ENCODE peak calls at places on chromosome 6, in six cellular contexts. One of them, this sample, is unnamed.

GRCh38 chr6:16254535-16254934 is 16.1 kb downstream of the GMPR start:
- DNase-seq in H9: no peak
- DNase-seq in IMR-90: no peak
- DNase-seq in H1: no peak
- DNase-seq in neuronal stem cell: no peak
- DNase-seq in mesenchymal stem cell: no peak
- DNase-seq in this sample: no peak

GRCh38 chr6:32785781-32786533 is 22.6 kb upstream of the HLA-DQB2 start:
- DNase-seq in H9: peak; percentile 52
- DNase-seq in IMR-90: peak; percentile 49
- DNase-seq in H1: peak; percentile 49
- DNase-seq in neuronal stem cell: peak; percentile 48
- DNase-seq in mesenchymal stem cell: peak; percentile 68
- DNase-seq in this sample: peak; percentile 77

GRCh38 chr6:89952696-89953095 is 58.4 kb downstream of the GJA10 start:
- DNase-seq in H9: no peak
- DNase-seq in IMR-90: peak; percentile 75
- DNase-seq in H1: no peak
- DNase-seq in neuronal stem cell: no peak
- DNase-seq in mesenchymal stem cell: peak; percentile 21
- DNase-seq in this sample: peak; percentile 25

GRCh38 chr6:142087950-142088857 is 44.5 kb upstream of the GJE1 start:
- DNase-seq in H9: peak; percentile 37
- DNase-seq in IMR-90: no peak
- DNase-seq in H1: no peak
- DNase-seq in neuronal stem cell: no peak
- DNase-seq in mesenchymal stem cell: no peak
- DNase-seq in this sample: no peak

GRCh38 chr6:170199716-170200115 is 91.2 kb downstream of the DLL1 start:
- DNase-seq in H9: no peak
- DNase-seq in IMR-90: no peak
- DNase-seq in H1: peak; percentile 16
- DNase-seq in neuronal stem cell: no peak
- DNase-seq in mesenchymal stem cell: no peak
- DNase-seq in this sample: no peak

GRCh38 chr6:24721461-24722215 is 2.7 kb upstream of the C6orf62 start:
- DNase-seq in H9: no peak
- DNase-seq in IMR-90: peak; percentile 86
- DNase-seq in H1: no peak
- DNase-seq in neuronal stem cell: no peak
- DNase-seq in mesenchymal stem cell: no peak
- DNase-seq in this sample: no peak

GRCh38 chr6:31038559-31038958 is 28.3 kb downstream of the MUC22 start:
- DNase-seq in H9: no peak
- DNase-seq in IMR-90: no peak
- DNase-seq in H1: no peak
- DNase-seq in neuronal stem cell: no peak
- DNase-seq in mesenchymal stem cell: no peak
- DNase-seq in this sample: no peak

GRCh38 chr6:158431036-158431435 is 118.8 kb downstream of the TULP4 start:
- DNase-seq in H9: no peak
- DNase-seq in IMR-90: no peak
- DNase-seq in H1: no peak
- DNase-seq in neuronal stem cell: no peak
- DNase-seq in mesenchymal stem cell: no peak
- DNase-seq in this sample: no peak

GRCh38 chr6:128057541-128058335 is 156.9 kb upstream of the THEMIS start:
- DNase-seq in H9: no peak
- DNase-seq in IMR-90: peak; percentile 61
- DNase-seq in H1: no peak
- DNase-seq in neuronal stem cell: no peak
- DNase-seq in mesenchymal stem cell: peak; percentile 26
- DNase-seq in this sample: no peak

GRCh38 chr6:92617726-92618125 is 801.6 kb downstream of the EPHA7 start:
- DNase-seq in H9: no peak
- DNase-seq in IMR-90: no peak
- DNase-seq in H1: no peak
- DNase-seq in neuronal stem cell: no peak
- DNase-seq in mesenchymal stem cell: no peak
- DNase-seq in this sample: no peak

GRCh38 chr6:12963566-12963965 is 247.0 kb downstream of the PHACTR1 start:
- DNase-seq in H9: no peak
- DNase-seq in IMR-90: no peak
- DNase-seq in H1: no peak
- DNase-seq in neuronal stem cell: no peak
- DNase-seq in mesenchymal stem cell: no peak
- DNase-seq in this sample: no peak

GRCh38 chr6:136820541-136820940 is 1.9 kb upstream of the PEX7 start:
- DNase-seq in H9: no peak
- DNase-seq in IMR-90: no peak
- DNase-seq in H1: no peak
- DNase-seq in neuronal stem cell: no peak
- DNase-seq in mesenchymal stem cell: no peak
- DNase-seq in this sample: no peak

GRCh38 chr6:36290668-36291620 is 21.1 kb downstream of the PNPLA1 start:
- DNase-seq in H9: no peak
- DNase-seq in IMR-90: no peak
- DNase-seq in H1: no peak
- DNase-seq in neuronal stem cell: no peak
- DNase-seq in mesenchymal stem cell: peak; percentile 22
- DNase-seq in this sample: peak; percentile 50

GRCh38 chr6:86192123-86192522 is 549.4 kb upstream of the SYNCRIP start:
- DNase-seq in H9: peak; percentile 48
- DNase-seq in IMR-90: no peak
- DNase-seq in H1: no peak
- DNase-seq in neuronal stem cell: no peak
- DNase-seq in mesenchymal stem cell: no peak
- DNase-seq in this sample: no peak

GRCh38 chr6:135162678-135163439 is 18.2 kb upstream of the MYB start:
- DNase-seq in H9: peak; percentile 82
- DNase-seq in IMR-90: no peak
- DNase-seq in H1: peak; percentile 93
- DNase-seq in neuronal stem cell: peak; percentile 55
- DNase-seq in mesenchymal stem cell: peak; percentile 24
- DNase-seq in this sample: peak; percentile 71

GRCh38 chr6:143451531-143451930 is 926 bp downstream of the PEX3 start:
- DNase-seq in H9: no peak
- DNase-seq in IMR-90: no peak
- DNase-seq in H1: no peak
- DNase-seq in neuronal stem cell: no peak
- DNase-seq in mesenchymal stem cell: peak; percentile 11
- DNase-seq in this sample: peak; percentile 40

GRCh38 chr6:144715344-144715743 is 430.2 kb downstream of the UTRN start:
- DNase-seq in H9: no peak
- DNase-seq in IMR-90: no peak
- DNase-seq in H1: no peak
- DNase-seq in neuronal stem cell: no peak
- DNase-seq in mesenchymal stem cell: no peak
- DNase-seq in this sample: no peak

GRCh38 chr6:107246972-107247615 is 131.8 kb upstream of the BEND3 start:
- DNase-seq in H9: no peak
- DNase-seq in IMR-90: no peak
- DNase-seq in H1: no peak
- DNase-seq in neuronal stem cell: no peak
- DNase-seq in mesenchymal stem cell: peak; percentile 19
- DNase-seq in this sample: peak; percentile 29

GRCh38 chr6:108559097-108559883 is 1.4 kb upstream of the FOXO3 start:
- DNase-seq in H9: peak; percentile 69
- DNase-seq in IMR-90: peak; percentile 84
- DNase-seq in H1: peak; percentile 82
- DNase-seq in neuronal stem cell: peak; percentile 80
- DNase-seq in mesenchymal stem cell: peak; percentile 89
- DNase-seq in this sample: peak; percentile 75

GRCh38 chr6:160261991-160262718 is 3.5 kb upstream of the SLC22A2 start:
- DNase-seq in H9: peak; percentile 47
- DNase-seq in IMR-90: no peak
- DNase-seq in H1: no peak
- DNase-seq in neuronal stem cell: no peak
- DNase-seq in mesenchymal stem cell: no peak
- DNase-seq in this sample: no peak

GRCh38 chr6:132819405-132820145 is 5.2 kb downstream of the RPS12 start:
- DNase-seq in H9: no peak
- DNase-seq in IMR-90: peak; percentile 51
- DNase-seq in H1: no peak
- DNase-seq in neuronal stem cell: no peak
- DNase-seq in mesenchymal stem cell: peak; percentile 13
- DNase-seq in this sample: peak; percentile 38

GRCh38 chr6:26086214-26086613 is 1.0 kb upstream of the HFE start:
- DNase-seq in H9: no peak
- DNase-seq in IMR-90: no peak
- DNase-seq in H1: no peak
- DNase-seq in neuronal stem cell: no peak
- DNase-seq in mesenchymal stem cell: no peak
- DNase-seq in this sample: no peak

GRCh38 chr6:152173957-152174356 is 366.5 kb downstream of the ESR1 start:
- DNase-seq in H9: no peak
- DNase-seq in IMR-90: no peak
- DNase-seq in H1: no peak
- DNase-seq in neuronal stem cell: no peak
- DNase-seq in mesenchymal stem cell: no peak
- DNase-seq in this sample: no peak

GRCh38 chr6:109865968-109866367 is 112.1 kb upstream of the GPR6 start:
- DNase-seq in H9: peak; percentile 70
- DNase-seq in IMR-90: no peak
- DNase-seq in H1: peak; percentile 61
- DNase-seq in neuronal stem cell: no peak
- DNase-seq in mesenchymal stem cell: no peak
- DNase-seq in this sample: no peak

GRCh38 chr6:150209415-150209814 is 66.6 kb downstream of the PPP1R14C start:
- DNase-seq in H9: no peak
- DNase-seq in IMR-90: no peak
- DNase-seq in H1: no peak
- DNase-seq in neuronal stem cell: no peak
- DNase-seq in mesenchymal stem cell: no peak
- DNase-seq in this sample: no peak

GRCh38 chr6:150211700-150212615 is 69.1 kb downstream of the PPP1R14C start:
- DNase-seq in H9: peak; percentile 20
- DNase-seq in IMR-90: no peak
- DNase-seq in H1: no peak
- DNase-seq in neuronal stem cell: no peak
- DNase-seq in mesenchymal stem cell: peak; percentile 72
- DNase-seq in this sample: no peak

GRCh38 chr6:150208606-150209352 is 65.9 kb downstream of the PPP1R14C start:
- DNase-seq in H9: no peak
- DNase-seq in IMR-90: no peak
- DNase-seq in H1: no peak
- DNase-seq in neuronal stem cell: no peak
- DNase-seq in mesenchymal stem cell: peak; percentile 55
- DNase-seq in this sample: no peak

GRCh38 chr6:150204705-150205472 is 62.0 kb downstream of the PPP1R14C start:
- DNase-seq in H9: no peak
- DNase-seq in IMR-90: no peak
- DNase-seq in H1: no peak
- DNase-seq in neuronal stem cell: no peak
- DNase-seq in mesenchymal stem cell: no peak
- DNase-seq in this sample: no peak

DNA sequence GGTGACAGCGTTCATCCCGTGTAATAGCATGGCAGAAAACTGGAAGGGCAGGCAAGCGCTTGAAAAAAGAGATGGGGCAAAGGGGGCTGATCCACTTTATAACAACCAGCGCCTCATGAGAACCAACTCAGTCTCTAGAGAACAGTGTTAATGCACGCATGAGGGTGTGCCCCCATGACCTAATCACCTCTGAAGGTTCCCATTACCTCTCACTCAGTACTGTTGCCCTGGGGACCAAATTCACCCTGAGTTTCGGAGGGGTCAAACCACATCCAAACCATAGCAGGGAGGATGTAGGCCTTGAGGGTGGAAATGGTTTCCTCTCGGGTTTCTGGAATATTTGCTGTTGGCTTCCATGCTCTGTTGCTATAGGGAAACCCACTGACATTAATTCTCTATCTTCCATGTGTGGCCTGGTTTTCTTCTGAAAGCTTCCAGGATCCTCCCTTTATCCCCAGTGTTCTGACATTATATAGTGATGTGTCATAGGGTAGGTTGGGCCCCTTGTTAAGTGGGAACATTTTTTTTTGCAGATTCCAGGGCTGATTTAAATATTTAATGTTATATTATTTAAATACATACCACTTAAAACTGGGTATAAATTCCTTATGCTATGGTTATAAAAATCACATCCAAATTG is 65.2 kb downstream of the PPP1R14C start:
- DNase-seq in H9: no peak
- DNase-seq in IMR-90: peak; percentile 11
- DNase-seq in H1: no peak
- DNase-seq in neuronal stem cell: no peak
- DNase-seq in mesenchymal stem cell: peak; percentile 66
- DNase-seq in this sample: no peak
- H4K91ac ChIP-seq in H9: no peak overlapping the region
- H4K91ac ChIP-seq in IMR-90: no peak overlapping the region
- H4K91ac ChIP-seq in H1: no peak overlapping the region
- H4K91ac ChIP-seq in neuronal stem cell: no peak overlapping the region
- H4K91ac ChIP-seq in mesenchymal stem cell: no peak overlapping the region
- H4K91ac ChIP-seq in this sample: no peak overlapping the region

GRCh38 chr6:121460170-121460569 is 24.7 kb downstream of the GJA1 start:
- DNase-seq in H9: no peak
- DNase-seq in IMR-90: no peak
- DNase-seq in H1: no peak
- DNase-seq in neuronal stem cell: no peak
- DNase-seq in mesenchymal stem cell: no peak
- DNase-seq in this sample: no peak

GRCh38 chr6:121465101-121465500 is 29.7 kb downstream of the GJA1 start:
- DNase-seq in H9: no peak
- DNase-seq in IMR-90: no peak
- DNase-seq in H1: no peak
- DNase-seq in neuronal stem cell: no peak
- DNase-seq in mesenchymal stem cell: no peak
- DNase-seq in this sample: no peak

DNA sequence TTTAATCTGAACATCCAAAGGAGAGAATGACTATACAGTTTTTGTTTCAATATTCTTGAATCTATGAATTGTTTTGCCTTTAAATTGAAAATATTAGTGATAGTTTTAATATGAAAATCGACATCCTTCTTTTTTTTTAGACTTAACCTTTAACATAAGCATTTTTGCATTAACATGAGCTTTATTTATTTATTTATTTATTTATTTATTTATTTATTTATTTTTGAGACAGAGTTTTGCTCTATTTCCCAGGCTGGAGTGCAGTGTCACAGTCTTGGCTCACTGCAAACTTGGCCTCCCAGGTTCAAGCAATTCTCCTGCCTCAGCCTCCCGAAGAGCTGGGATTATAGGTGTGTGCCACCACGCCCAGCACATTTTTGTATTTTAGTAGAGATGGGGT is 27.6 kb downstream of the GJA1 start:
- DNase-seq in H9: no peak
- DNase-seq in IMR-90: no peak
- DNase-seq in H1: no peak
- DNase-seq in neuronal stem cell: no peak
- DNase-seq in mesenchymal stem cell: no peak
- DNase-seq in this sample: no peak
- H3K9me3 ChIP-seq in H9: no peaks in the 10 kb centered on the region
- H3K9me3 ChIP-seq in IMR-90: no peaks in the 10 kb centered on the region
- H3K9me3 ChIP-seq in H1: no peaks in the 10 kb centered on the region
- H3K9me3 ChIP-seq in neuronal stem cell: no peaks in the 10 kb centered on the region
- H3K9me3 ChIP-seq in mesenchymal stem cell: no peaks in the 10 kb centered on the region
- H3K9me3 ChIP-seq in this sample: no peaks in the 10 kb centered on the region

GRCh38 chr6:139625998-139626975 is 251.8 kb upstream of the CITED2 start:
- DNase-seq in H9: no peak
- DNase-seq in IMR-90: no peak
- DNase-seq in H1: no peak
- DNase-seq in neuronal stem cell: no peak
- DNase-seq in mesenchymal stem cell: peak; percentile 28
- DNase-seq in this sample: no peak
- H3K4me2 ChIP-seq in H9: no peak overlapping the region
- H3K4me2 ChIP-seq in IMR-90: no peak overlapping the region
- H3K4me2 ChIP-seq in H1: no peak overlapping the region
- H3K4me2 ChIP-seq in neuronal stem cell: no peak overlapping the region
- H3K4me2 ChIP-seq in mesenchymal stem cell: no peak overlapping the region
- H3K4me2 ChIP-seq in this sample: no peak overlapping the region

GRCh38 chr6:161363286-161363685 is 89.4 kb upstream of the AGPAT4 start:
- DNase-seq in H9: no peak
- DNase-seq in IMR-90: no peak
- DNase-seq in H1: no peak
- DNase-seq in neuronal stem cell: no peak
- DNase-seq in mesenchymal stem cell: no peak
- DNase-seq in this sample: no peak
- H4K91ac ChIP-seq in H9: no peak overlapping the region
- H4K91ac ChIP-seq in IMR-90: no peak overlapping the region
- H4K91ac ChIP-seq in H1: no peak overlapping the region
- H4K91ac ChIP-seq in neuronal stem cell: no peak overlapping the region
- H4K91ac ChIP-seq in mesenchymal stem cell: no peak overlapping the region
- H4K91ac ChIP-seq in this sample: no peak overlapping the region